ENCODE peak calls at places on chromosome 16, in seven cellular contexts. A is H9, J is neuronal stem cell, Q is mesendoderm, D is H1, G is mesenchymal stem cell, H is trophoblast cell. C is an unnamed sample.

GRCh38 chr16:22665803-22666202 is 148.2 kb upstream of the HS3ST2 start:
- DNase-seq in D (no peak), G (no peak), Q (no peak), A (peak; percentile 26), H (no peak), J (no peak), C (no peak)

GRCh38 chr16:54936086-54936978 is 5.7 kb downstream of the IRX5 start:
- DNase-seq in G (peak; percentile 64), Q (peak; percentile 71), D (no peak), H (peak; percentile 48), A (peak; percentile 63), J (peak; percentile 63), C (no peak)

GRCh38 chr16:7182510-7183109 is 150.0 kb upstream of the RBFOX1 start:
- DNase-seq in D (no peak), G (no peak), Q (peak; percentile 83), A (peak; percentile 38), H (no peak), J (peak; percentile 67), C (no peak)

GRCh38 chr16:951660-952301 is 19.0 kb downstream of the LMF1 start:
- DNase-seq in A (no peak), D (no peak), Q (no peak), H (peak; percentile 65), J (no peak), G (no peak), C (peak; percentile 70)

GRCh38 chr16:31367875-31368274 is 12.9 kb downstream of the ITGAX start:
- DNase-seq in Q (no peak), D (no peak), A (no peak), G (no peak), J (no peak), H (no peak), C (no peak)

GRCh38 chr16:11100239-11100750 is 155.7 kb downstream of the SOCS1 start:
- DNase-seq in A (peak; percentile 53), Q (peak; percentile 98), D (peak; percentile 23), G (peak; percentile 98), H (no peak), J (no peak), C (peak; percentile 100)

GRCh38 chr16:1548234-1548633 is 14.8 kb downstream of the TMEM204 start:
- DNase-seq in H (no peak), Q (no peak), G (no peak), A (no peak), D (no peak), J (no peak), C (no peak)

GRCh38 chr16:54193013-54193655 is 93.5 kb downstream of the IRX3 start:
- DNase-seq in Q (no peak), G (no peak), H (no peak), D (no peak), J (no peak), A (no peak), C (no peak)

GRCh38 chr16:46691720-46692119 is 2.3 kb downstream of the ORC6 start:
- DNase-seq in J (no peak), D (no peak), Q (no peak), H (no peak), A (no peak), G (peak; percentile 78), C (peak; percentile 24)

GRCh38 chr16:22333457-22333994 is 36.3 kb downstream of the POLR3E start:
- DNase-seq in A (no peak), Q (no peak), D (no peak), G (no peak), H (no peak), J (no peak), C (no peak)

GRCh38 chr16:83116274-83116892 is 489.6 kb downstream of the CDH13 start:
- DNase-seq in H (no peak), J (no peak), Q (no peak), G (peak; percentile 15), A (peak; percentile 46), D (no peak), C (no peak)

GRCh38 chr16:68086336-68086821 is 1.2 kb downstream of the NFATC3 start:
- DNase-seq in J (no peak), H (no peak), G (peak; percentile 71), Q (peak; percentile 44), D (no peak), A (no peak), C (peak; percentile 59)

GRCh38 chr16:79954920-79955705 is 354.6 kb upstream of the MAF start:
- DNase-seq in G (no peak), Q (no peak), A (no peak), D (no peak), J (no peak), H (no peak), C (no peak)

GRCh38 chr16:57775661-57776469 is 26.4 kb downstream of the KIFC3 start:
- DNase-seq in Q (peak; percentile 99), J (peak; percentile 81), H (no peak), D (peak; percentile 94), G (peak; percentile 54), A (peak; percentile 98), C (no peak)

GRCh38 chr16:47477680-47478079 is 16.5 kb downstream of the PHKB start:
- DNase-seq in J (no peak), D (no peak), H (no peak), G (peak; percentile 23), A (no peak), Q (no peak), C (peak; percentile 74)

GRCh38 chr16:30747331-30747730 is 894 bp upstream of the PHKG2 start:
- DNase-seq in D (no peak), J (no peak), A (no peak), G (no peak), Q (no peak), H (peak; percentile 50), C (peak; percentile 35)

GRCh38 chr16:67917852-67918236 is 13.8 kb downstream of the CTRL start:
- DNase-seq in Q (peak; percentile 88), D (no peak), H (peak; percentile 48), J (no peak), G (peak; percentile 93), A (no peak), C (peak; percentile 93)

GRCh38 chr16:57133911-57134310 is 41.5 kb downstream of the CPNE2 start:
- DNase-seq in A (no peak), H (no peak), J (no peak), D (no peak), G (no peak), Q (no peak), C (no peak)

GRCh38 chr16:20878682-20879147 is 21.4 kb downstream of the DCUN1D3 start:
- DNase-seq in Q (no peak), D (no peak), J (no peak), A (no peak), H (no peak), G (no peak), C (no peak)

GRCh38 chr16:85982563-85982939 is 83.6 kb downstream of the IRF8 start:
- DNase-seq in J (no peak), G (no peak), A (no peak), H (no peak), Q (no peak), D (no peak), C (no peak)

GRCh38 chr16:68281368-68282063 is 17.2 kb downstream of the SLC7A6 start:
- DNase-seq in G (no peak), Q (no peak), H (no peak), D (no peak), J (no peak), A (no peak), C (no peak)

GRCh38 chr16:74760007-74760767 is 14.4 kb downstream of the FA2H start:
- DNase-seq in J (no peak), H (no peak), A (no peak), Q (no peak), G (peak; percentile 68), D (no peak), C (peak; percentile 90)

DNA sequence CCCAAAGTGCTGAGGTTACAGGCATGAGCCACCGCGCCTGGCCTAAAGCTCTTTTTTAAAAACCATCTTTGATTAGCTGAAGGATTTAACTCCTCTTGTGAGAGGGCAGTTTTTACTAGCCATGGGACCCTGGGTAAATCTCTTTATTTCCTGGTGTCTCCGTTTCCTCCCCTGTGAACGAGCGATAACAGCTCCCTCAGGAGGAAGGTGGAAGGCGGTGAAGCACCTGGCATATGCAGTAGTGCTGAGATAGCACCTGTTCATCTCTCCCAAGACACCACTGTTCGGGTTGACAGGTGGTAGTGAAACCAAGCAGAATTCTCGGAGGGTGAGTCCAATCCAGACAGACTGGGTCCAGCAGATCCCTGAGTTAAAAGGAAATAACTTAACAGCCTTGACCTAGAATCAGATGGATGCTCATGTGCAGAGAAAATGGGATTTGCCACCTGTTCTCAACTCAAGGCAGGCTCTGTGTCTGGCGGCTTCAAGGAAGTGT is 86.2 kb downstream of the CRISPLD2 start:
- DNase-seq in G (no peak), A (no peak), H (no peak), D (no peak), J (no peak), Q (no peak), C (no peak)
- H3K18ac ChIP-seq in G (no peak overlapping the region), A (no peak overlapping the region), H (no peak overlapping the region), D (no peak overlapping the region), J (no peak overlapping the region), Q (no peak overlapping the region), C (no peak overlapping the region)

DNA sequence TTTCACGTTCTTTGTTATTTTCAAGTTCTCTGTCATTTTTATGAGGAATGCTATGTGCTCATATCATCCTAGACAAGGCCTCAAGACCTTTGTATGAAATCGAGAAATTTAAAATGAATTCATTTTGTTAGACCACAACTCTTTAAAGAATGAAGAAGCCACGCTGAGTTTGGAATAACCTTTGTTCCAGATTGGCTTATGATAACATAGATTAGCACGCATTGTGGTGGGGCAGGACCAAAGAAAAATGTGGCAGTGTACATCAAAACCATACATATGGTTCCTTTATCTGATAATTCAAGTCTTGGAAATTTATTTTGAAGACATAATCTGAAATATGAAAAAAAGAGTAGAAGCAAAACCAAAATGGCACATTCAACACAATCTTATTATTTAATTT is 2.2 kb downstream of the HSD17B2 start:
- DNase-seq in G (no peak), J (no peak), H (no peak), D (no peak), Q (no peak), A (no peak), C (no peak)
- H3K18ac ChIP-seq in G (no peak overlapping the region), J (no peak overlapping the region), H (no peak overlapping the region), D (no peak overlapping the region), Q (no peak overlapping the region), A (no peak overlapping the region), C (peak overlapping the region; percentile 98)

GRCh38 chr16:66857437-66857836 is 13.2 kb downstream of the CA7 start:
- DNase-seq in D (no peak), Q (no peak), A (no peak), H (no peak), G (no peak), J (no peak), C (no peak)

GRCh38 chr16:66859397-66860068 is 15.3 kb downstream of the CA7 start:
- DNase-seq in G (no peak), H (no peak), J (no peak), Q (no peak), D (no peak), A (no peak), C (no peak)

GRCh38 chr16:66856184-66856730 is 12.0 kb downstream of the CA7 start:
- DNase-seq in G (no peak), A (no peak), Q (no peak), J (no peak), H (no peak), D (no peak), C (no peak)

GRCh38 chr16:66856801-66857200 is 12.6 kb downstream of the CA7 start:
- DNase-seq in D (no peak), J (no peak), G (no peak), Q (no peak), A (no peak), H (no peak), C (no peak)

GRCh38 chr16:66858740-66859396 is 14.7 kb downstream of the CA7 start:
- DNase-seq in D (no peak), H (no peak), Q (no peak), G (peak; percentile 50), A (no peak), J (no peak), C (peak; percentile 49)
- H3K18ac ChIP-seq in D (no peak overlapping the region), H (no peak overlapping the region), Q (no peak overlapping the region), G (no peak overlapping the region), A (no peak overlapping the region), J (peak overlapping the region; percentile 12), C (no peak overlapping the region)

GRCh38 chr16:49696414-49697101 is 159.4 kb downstream of the ZNF423 start:
- DNase-seq in G (no peak), Q (peak; percentile 97), H (peak; percentile 44), A (peak; percentile 82), J (peak; percentile 90), D (peak; percentile 76), C (no peak)
- H3K18ac ChIP-seq in G (no peak overlapping the region), Q (peak overlapping the region; percentile 98), H (peak overlapping the region; percentile 15), A (peak overlapping the region; percentile 69), J (peak overlapping the region; percentile 46), D (peak overlapping the region; percentile 99), C (no peak overlapping the region)

C was measured in IMR-90.